ENCODE peak calls at places on chromosomes 7 and 10, in ten cellular contexts. D is right cardiac atrium; K is H7; G is coronary artery; P is hepatocyte; M is body of pancreas; L is lung; O is Jurkat, Clone E6-1; Z is spleen; Q is GM23338. I is an unnamed sample.

GRCh38 chr10:18795549-18795948 is 136.3 kb downstream of the ARL5B start:
- DNase-seq in L (no peak), G (no peak), Z (peak), O (no peak), D (no peak), Q (no peak), K (no peak), P (no peak), M (no peak), I (no peak)

GRCh38 chr10:98664329-98665042 is 217.8 kb upstream of the HPS1 start:
- DNase-seq in D (no peak), Z (no peak), G (no peak), O (peak), M (no peak), K (peak), P (no peak), Q (peak), L (no peak), I (peak)

GRCh38 chr7:33805630-33806233 is 99.6 kb upstream of the BMPER start:
- DNase-seq in Z (no peak), P (peak), D (peak), O (no peak), K (no peak), G (no peak), L (no peak), Q (no peak), M (no peak), I (no peak)

GRCh38 chr10:117226813-117227451 is 14.0 kb upstream of the SLC18A2 start:
- DNase-seq in O (peak), D (no peak), Z (peak), Q (peak), K (peak), G (no peak), L (no peak), M (peak), P (peak), I (no peak)

GRCh38 chr7:111844904-111845662 is 282.8 kb upstream of the IMMP2L start:
- DNase-seq in G (no peak), D (no peak), Q (no peak), O (no peak), M (no peak), P (no peak), Z (no peak), L (no peak), K (no peak), I (no peak)

GRCh38 chr7:36995776-36996175 is 271.5 kb upstream of the AOAH start:
- DNase-seq in Q (no peak), O (no peak), D (no peak), G (no peak), K (no peak), L (no peak), Z (no peak), P (no peak), M (no peak), I (no peak)

GRCh38 chr10:78597791-78598555 is 470.8 kb upstream of the ZMIZ1 start:
- DNase-seq in K (no peak), Z (no peak), L (no peak), D (no peak), P (no peak), M (no peak), G (peak), O (no peak), Q (no peak), I (no peak)

GRCh38 chr7:158973440-158973839 is 117.1 kb downstream of the DYNC2I1 start:
- DNase-seq in G (no peak), M (peak), D (no peak), Q (peak), K (peak), O (no peak), L (no peak), Z (no peak), P (peak), I (no peak)

GRCh38 chr10:13299437-13300287 is at the start of gene PHYH:
- DNase-seq in O (peak), G (peak), K (peak), M (peak), Q (peak), L (peak), Z (peak), D (peak), P (peak), I (peak)

GRCh38 chr7:5215313-5215712 is 25.3 kb downstream of the WIPI2 start:
- DNase-seq in Q (no peak), D (no peak), K (no peak), P (no peak), G (no peak), O (no peak), M (no peak), L (no peak), Z (peak), I (no peak)

DNA sequence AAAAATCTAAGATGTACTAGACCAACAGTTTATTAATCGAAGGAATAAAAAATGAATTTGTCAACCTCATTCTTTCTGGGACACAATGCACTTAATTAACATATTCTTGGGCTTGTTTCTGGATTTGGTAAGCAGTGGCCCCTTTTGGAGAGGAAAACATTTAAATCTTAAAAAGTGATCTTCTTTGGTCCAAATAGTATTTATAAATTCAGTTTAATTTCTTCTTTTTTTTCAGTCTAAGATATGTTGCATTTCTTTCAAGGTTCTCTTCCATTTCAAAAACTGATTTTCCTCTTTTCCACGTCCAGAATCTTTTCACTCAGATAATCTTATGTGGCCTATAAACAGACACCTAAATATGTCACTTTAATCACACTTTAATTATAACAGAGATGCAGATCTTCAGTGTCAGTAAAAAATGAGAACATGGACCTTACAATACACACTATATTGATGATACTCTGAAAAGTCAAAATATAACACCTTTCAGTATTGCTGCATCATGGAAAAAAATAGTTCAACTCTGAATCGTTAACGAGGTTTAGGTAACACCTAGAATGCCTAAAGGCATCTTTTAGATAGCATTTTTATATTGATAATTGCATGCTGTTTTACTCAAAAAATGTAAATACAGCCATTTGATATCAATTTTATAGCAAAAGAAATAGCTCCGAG is 3.9 kb upstream of the SKIDA1 start:
- DNase-seq in K (no peak), L (no peak), G (no peak), O (no peak), Q (no peak), Z (no peak), M (no peak), P (no peak), D (no peak), I (no peak)
- H3K4me3 ChIP-seq in K (no peak), L (no peak), G (no peak), O (no peak), Q (peak), Z (peak), M (no peak), P (no peak), D (no peak), I (no peak)

DNA sequence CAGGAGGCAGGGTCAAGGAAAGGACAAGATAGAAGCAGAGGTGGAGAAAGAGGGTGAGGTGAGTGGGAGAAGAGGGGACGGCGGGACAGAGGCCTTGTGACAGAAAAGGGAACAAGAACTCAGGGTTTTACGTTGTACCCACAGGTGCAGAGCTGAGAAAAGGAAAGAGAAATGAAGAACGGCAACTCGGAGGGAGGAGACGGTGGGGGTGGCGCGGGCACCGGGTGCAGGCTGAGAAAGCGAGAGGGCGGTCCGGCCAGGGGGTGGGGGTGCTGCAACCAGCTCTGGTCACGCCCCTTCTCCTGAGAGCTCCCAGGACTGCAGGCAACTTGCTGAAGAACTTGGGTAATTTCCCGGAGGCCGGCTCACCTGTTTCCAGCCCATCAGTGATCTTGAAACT is 65.3 kb downstream of the CARD11 start:
- DNase-seq in G (no peak), L (peak), D (no peak), M (peak), K (peak), P (peak), Q (peak), Z (peak), O (no peak), I (peak)
- H3K4me3 ChIP-seq in G (peak), L (no peak), D (no peak), M (no peak), K (no peak), P (no peak), Q (peak), Z (peak), O (no peak), I (peak)

GRCh38 chr7:30329706-30330105 is 45.3 kb downstream of the ZNRF2 start:
- DNase-seq in G (no peak), O (no peak), Q (no peak), L (no peak), P (no peak), K (no peak), Z (no peak), M (no peak), D (no peak), I (no peak)
- H3K4me3 ChIP-seq in G (no peak), O (no peak), Q (no peak), L (no peak), P (no peak), K (no peak), Z (no peak), M (no peak), D (no peak), I (no peak)

DNA sequence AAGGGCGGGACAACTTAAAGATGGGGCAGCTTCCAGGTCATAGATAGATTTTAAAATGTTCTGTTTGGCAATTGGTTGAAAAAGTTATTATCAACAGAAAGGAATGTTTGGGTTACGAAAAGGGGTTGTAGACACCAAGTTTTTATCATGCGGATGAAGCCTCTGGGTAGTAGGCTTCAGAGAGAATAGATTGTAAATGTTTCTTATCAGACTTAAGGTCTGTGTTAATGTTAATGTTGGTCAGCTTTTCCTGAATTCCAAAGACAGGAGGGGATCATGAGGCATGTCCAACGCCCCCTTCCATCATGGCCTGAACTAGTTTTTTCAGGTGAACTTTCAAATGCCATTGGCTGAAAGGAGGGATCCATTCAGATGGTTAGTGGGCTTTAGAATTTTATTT is 84.2 kb upstream of the KIF5B start:
- DNase-seq in M (no peak), L (no peak), P (no peak), G (no peak), Z (no peak), O (no peak), Q (peak), D (no peak), K (no peak), I (no peak)
- H3K4me3 ChIP-seq in M (no peak), L (no peak), P (no peak), G (no peak), Z (no peak), O (no peak), Q (no peak), D (no peak), K (no peak), I (no peak)

DNA sequence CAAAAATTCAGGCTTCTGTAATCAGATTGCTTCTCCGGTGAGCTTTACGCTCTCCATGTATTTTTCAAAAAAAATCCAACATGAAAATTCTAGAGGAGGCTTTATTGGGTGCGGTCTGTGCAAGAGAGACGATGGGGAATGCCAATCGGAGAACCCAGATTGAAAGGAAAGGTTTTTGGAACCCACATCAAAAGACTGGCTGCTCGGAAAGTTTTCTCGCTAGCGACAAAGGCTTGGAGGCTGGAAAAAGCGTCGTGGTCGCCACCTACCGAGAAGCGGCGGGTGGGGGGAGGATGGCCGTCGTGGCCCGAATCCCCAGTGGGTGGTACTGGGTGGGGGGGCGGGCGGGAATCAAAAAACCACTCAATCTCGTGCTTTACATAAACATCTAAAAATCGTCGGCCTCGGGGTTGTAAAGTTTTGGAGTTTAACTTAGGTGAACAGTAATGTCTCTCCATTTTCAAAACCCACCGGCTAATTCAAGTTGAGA is 1.1 kb upstream of the GTF2I start:
- DNase-seq in K (peak), M (peak), L (peak), G (no peak), Q (peak), O (peak), Z (peak), D (peak), P (peak), I (peak)
- H3K4me3 ChIP-seq in K (peak), M (peak), L (peak), G (peak), Q (peak), O (peak), Z (peak), D (peak), P (peak), I (peak)

GRCh38 chr7:48035301-48035966 is at the start of gene C7orf57:
- DNase-seq in Q (peak), M (peak), L (peak), O (no peak), P (peak), D (peak), Z (peak), G (peak), K (peak), I (peak)
- H3K4me3 ChIP-seq in Q (peak), M (peak), L (peak), O (no peak), P (peak), D (peak), Z (peak), G (peak), K (peak), I (peak)

I was measured in naive thymus-derived CD4-positive, alpha-beta T cell.